ENCODE peak calls at places on chromosomes 16 and 17, in eight cellular contexts. One of them, this sample, is unnamed.

GRCh38 chr16:22217890-22218730 is 12.0 kb downstream of the EEF2K start:
- DNase-seq in breast epithelium: no peak
- DNase-seq in left ventricle myocardium inferior: peak
- DNase-seq in Calu3: no peak
- DNase-seq in CD8-positive, alpha-beta T cell: peak
- DNase-seq in hepatocyte: no peak
- DNase-seq in dorsolateral prefrontal cortex: no peak
- DNase-seq in cardiac fibroblast: no peak
- DNase-seq in this sample: no peak

GRCh38 chr17:46971647-46972300 is 7.3 kb downstream of the RPRML start:
- DNase-seq in breast epithelium: no peak
- DNase-seq in left ventricle myocardium inferior: no peak
- DNase-seq in Calu3: no peak
- DNase-seq in CD8-positive, alpha-beta T cell: no peak
- DNase-seq in hepatocyte: no peak
- DNase-seq in dorsolateral prefrontal cortex: no peak
- DNase-seq in cardiac fibroblast: no peak
- DNase-seq in this sample: no peak

GRCh38 chr17:41366070-41366469 is 3.5 kb downstream of the KRT33B start:
- DNase-seq in breast epithelium: no peak
- DNase-seq in left ventricle myocardium inferior: no peak
- DNase-seq in Calu3: no peak
- DNase-seq in CD8-positive, alpha-beta T cell: no peak
- DNase-seq in hepatocyte: no peak
- DNase-seq in dorsolateral prefrontal cortex: no peak
- DNase-seq in cardiac fibroblast: no peak
- DNase-seq in this sample: no peak

GRCh38 chr17:40511667-40512221 is 10.3 kb upstream of the TNS4 start:
- DNase-seq in breast epithelium: no peak
- DNase-seq in left ventricle myocardium inferior: no peak
- DNase-seq in Calu3: no peak
- DNase-seq in CD8-positive, alpha-beta T cell: no peak
- DNase-seq in hepatocyte: no peak
- DNase-seq in dorsolateral prefrontal cortex: no peak
- DNase-seq in cardiac fibroblast: no peak
- DNase-seq in this sample: no peak

GRCh38 chr17:3913531-3914318 is 2.5 kb downstream of the P2RX1 start:
- DNase-seq in breast epithelium: peak
- DNase-seq in left ventricle myocardium inferior: peak
- DNase-seq in Calu3: peak
- DNase-seq in CD8-positive, alpha-beta T cell: peak
- DNase-seq in hepatocyte: peak
- DNase-seq in dorsolateral prefrontal cortex: peak
- DNase-seq in cardiac fibroblast: peak
- DNase-seq in this sample: no peak

GRCh38 chr16:89330177-89330856 is 112.8 kb downstream of the ZNF778 start:
- DNase-seq in breast epithelium: no peak
- DNase-seq in left ventricle myocardium inferior: peak
- DNase-seq in Calu3: peak
- DNase-seq in CD8-positive, alpha-beta T cell: peak
- DNase-seq in hepatocyte: no peak
- DNase-seq in dorsolateral prefrontal cortex: no peak
- DNase-seq in cardiac fibroblast: peak
- DNase-seq in this sample: no peak

GRCh38 chr16:77816293-77816692 is 27.9 kb downstream of the VAT1L start:
- DNase-seq in breast epithelium: no peak
- DNase-seq in left ventricle myocardium inferior: no peak
- DNase-seq in Calu3: no peak
- DNase-seq in CD8-positive, alpha-beta T cell: no peak
- DNase-seq in hepatocyte: no peak
- DNase-seq in dorsolateral prefrontal cortex: no peak
- DNase-seq in cardiac fibroblast: peak
- DNase-seq in this sample: no peak

GRCh38 chr17:330993-331701 is 21.5 kb downstream of the RPH3AL start:
- DNase-seq in breast epithelium: no peak
- DNase-seq in left ventricle myocardium inferior: peak
- DNase-seq in Calu3: no peak
- DNase-seq in CD8-positive, alpha-beta T cell: peak
- DNase-seq in hepatocyte: no peak
- DNase-seq in dorsolateral prefrontal cortex: peak
- DNase-seq in cardiac fibroblast: no peak
- DNase-seq in this sample: no peak

GRCh38 chr17:4895676-4896331 is 3.5 kb upstream of the C17orf107 start:
- DNase-seq in breast epithelium: no peak
- DNase-seq in left ventricle myocardium inferior: no peak
- DNase-seq in Calu3: no peak
- DNase-seq in CD8-positive, alpha-beta T cell: no peak
- DNase-seq in hepatocyte: no peak
- DNase-seq in dorsolateral prefrontal cortex: no peak
- DNase-seq in cardiac fibroblast: no peak
- DNase-seq in this sample: no peak

GRCh38 chr16:74025-74424 is 1.6 kb upstream of the RHBDF1 start:
- DNase-seq in breast epithelium: no peak
- DNase-seq in left ventricle myocardium inferior: peak
- DNase-seq in Calu3: no peak
- DNase-seq in CD8-positive, alpha-beta T cell: no peak
- DNase-seq in hepatocyte: no peak
- DNase-seq in dorsolateral prefrontal cortex: no peak
- DNase-seq in cardiac fibroblast: no peak
- DNase-seq in this sample: no peak

GRCh38 chr16:15855704-15856003 is 1.2 kb downstream of the MYH11 start:
- DNase-seq in breast epithelium: no peak
- DNase-seq in left ventricle myocardium inferior: no peak
- DNase-seq in Calu3: no peak
- DNase-seq in CD8-positive, alpha-beta T cell: no peak
- DNase-seq in hepatocyte: no peak
- DNase-seq in dorsolateral prefrontal cortex: no peak
- DNase-seq in cardiac fibroblast: no peak
- DNase-seq in this sample: no peak

GRCh38 chr17:49353607-49354006 is 8.4 kb downstream of the ZNF652 start:
- DNase-seq in breast epithelium: no peak
- DNase-seq in left ventricle myocardium inferior: no peak
- DNase-seq in Calu3: no peak
- DNase-seq in CD8-positive, alpha-beta T cell: no peak
- DNase-seq in hepatocyte: no peak
- DNase-seq in dorsolateral prefrontal cortex: no peak
- DNase-seq in cardiac fibroblast: no peak
- DNase-seq in this sample: no peak

GRCh38 chr16:2691491-2692248 is 9.3 kb downstream of the KCTD5 start:
- DNase-seq in breast epithelium: no peak
- DNase-seq in left ventricle myocardium inferior: peak
- DNase-seq in Calu3: no peak
- DNase-seq in CD8-positive, alpha-beta T cell: no peak
- DNase-seq in hepatocyte: no peak
- DNase-seq in dorsolateral prefrontal cortex: peak
- DNase-seq in cardiac fibroblast: no peak
- DNase-seq in this sample: peak

GRCh38 chr17:49700956-49701355 is 6.8 kb downstream of the SLC35B1 start:
- DNase-seq in breast epithelium: no peak
- DNase-seq in left ventricle myocardium inferior: no peak
- DNase-seq in Calu3: no peak
- DNase-seq in CD8-positive, alpha-beta T cell: no peak
- DNase-seq in hepatocyte: no peak
- DNase-seq in dorsolateral prefrontal cortex: no peak
- DNase-seq in cardiac fibroblast: no peak
- DNase-seq in this sample: no peak

GRCh38 chr16:30335598-30336474 is 19.3 kb downstream of the CD2BP2 start:
- DNase-seq in breast epithelium: no peak
- DNase-seq in left ventricle myocardium inferior: no peak
- DNase-seq in Calu3: peak
- DNase-seq in CD8-positive, alpha-beta T cell: no peak
- DNase-seq in hepatocyte: peak
- DNase-seq in dorsolateral prefrontal cortex: peak
- DNase-seq in cardiac fibroblast: peak
- DNase-seq in this sample: no peak

GRCh38 chr17:44948315-44948795 is 782 bp upstream of the KIF18B start:
- DNase-seq in breast epithelium: no peak
- DNase-seq in left ventricle myocardium inferior: no peak
- DNase-seq in Calu3: no peak
- DNase-seq in CD8-positive, alpha-beta T cell: no peak
- DNase-seq in hepatocyte: no peak
- DNase-seq in dorsolateral prefrontal cortex: no peak
- DNase-seq in cardiac fibroblast: no peak
- DNase-seq in this sample: no peak

GRCh38 chr17:75619506-75620431 is 13.5 kb upstream of the SMIM5 start:
- DNase-seq in breast epithelium: no peak
- DNase-seq in left ventricle myocardium inferior: peak
- DNase-seq in Calu3: peak
- DNase-seq in CD8-positive, alpha-beta T cell: no peak
- DNase-seq in hepatocyte: no peak
- DNase-seq in dorsolateral prefrontal cortex: peak
- DNase-seq in cardiac fibroblast: peak
- DNase-seq in this sample: no peak
- TF ChIP-seq CTCF in breast epithelium: no peak
- TF ChIP-seq CTCF in left ventricle myocardium inferior: peak
- TF ChIP-seq CTCF in Calu3: peak
- TF ChIP-seq CTCF in CD8-positive, alpha-beta T cell: no peak
- TF ChIP-seq CTCF in hepatocyte: peak
- TF ChIP-seq CTCF in dorsolateral prefrontal cortex: no peak
- TF ChIP-seq CTCF in cardiac fibroblast: peak
- TF ChIP-seq CTCF in this sample: peak

GRCh38 chr16:49837673-49838360 is 18.1 kb downstream of the ZNF423 start:
- DNase-seq in breast epithelium: no peak
- DNase-seq in left ventricle myocardium inferior: no peak
- DNase-seq in Calu3: no peak
- DNase-seq in CD8-positive, alpha-beta T cell: no peak
- DNase-seq in hepatocyte: no peak
- DNase-seq in dorsolateral prefrontal cortex: no peak
- DNase-seq in cardiac fibroblast: no peak
- DNase-seq in this sample: no peak
- TF ChIP-seq CTCF in breast epithelium: no peak
- TF ChIP-seq CTCF in left ventricle myocardium inferior: no peak
- TF ChIP-seq CTCF in Calu3: no peak
- TF ChIP-seq CTCF in CD8-positive, alpha-beta T cell: no peak
- TF ChIP-seq CTCF in hepatocyte: no peak
- TF ChIP-seq CTCF in dorsolateral prefrontal cortex: no peak
- TF ChIP-seq CTCF in cardiac fibroblast: no peak
- TF ChIP-seq CTCF in this sample: no peak

DNA sequence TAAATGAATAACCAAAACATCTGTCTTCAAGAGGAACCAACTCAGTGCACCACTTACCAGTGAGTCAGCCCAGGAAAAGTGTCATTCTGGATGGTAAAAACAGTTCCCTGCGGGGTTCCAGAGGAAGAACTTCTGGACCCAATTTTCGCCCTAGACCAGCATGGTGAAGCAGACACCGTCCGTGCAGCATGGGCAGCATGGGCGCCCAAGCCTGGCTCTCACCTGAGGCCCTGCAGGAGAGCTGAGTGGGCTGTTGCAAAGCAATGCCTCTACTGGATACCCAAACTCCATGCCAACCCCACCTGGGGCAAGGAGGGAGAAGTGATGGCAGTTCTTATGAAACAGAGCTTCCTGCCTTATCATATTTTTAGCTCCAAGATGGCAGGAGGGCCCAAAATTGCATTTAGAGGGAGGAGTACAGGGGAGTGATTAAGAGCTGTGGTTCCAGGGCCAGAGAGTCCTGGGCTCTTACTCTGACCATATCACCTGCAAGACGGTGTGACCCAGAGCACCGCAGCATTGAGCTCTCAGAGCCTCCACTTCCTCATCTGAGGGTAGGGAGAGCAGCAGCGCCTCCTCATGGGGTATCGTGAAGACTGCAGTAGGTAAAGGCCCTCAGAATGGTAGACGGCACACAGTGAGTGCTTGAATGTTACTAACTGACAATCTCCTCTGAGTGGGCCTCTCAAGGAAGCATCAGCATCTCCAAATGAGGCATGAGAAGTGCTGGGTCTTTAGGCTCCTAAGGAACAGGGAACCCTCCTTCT is 16.6 kb upstream of the INPP5K start:
- DNase-seq in breast epithelium: no peak
- DNase-seq in left ventricle myocardium inferior: no peak
- DNase-seq in Calu3: no peak
- DNase-seq in CD8-positive, alpha-beta T cell: peak
- DNase-seq in hepatocyte: no peak
- DNase-seq in dorsolateral prefrontal cortex: no peak
- DNase-seq in cardiac fibroblast: peak
- DNase-seq in this sample: no peak
- TF ChIP-seq CTCF in breast epithelium: no peak
- TF ChIP-seq CTCF in left ventricle myocardium inferior: peak
- TF ChIP-seq CTCF in Calu3: no peak
- TF ChIP-seq CTCF in CD8-positive, alpha-beta T cell: peak
- TF ChIP-seq CTCF in hepatocyte: no peak
- TF ChIP-seq CTCF in dorsolateral prefrontal cortex: no peak
- TF ChIP-seq CTCF in cardiac fibroblast: peak
- TF ChIP-seq CTCF in this sample: no peak

GRCh38 chr17:9020096-9020823 is 1.1 kb upstream of the NTN1 start:
- DNase-seq in breast epithelium: no peak
- DNase-seq in left ventricle myocardium inferior: no peak
- DNase-seq in Calu3: no peak
- DNase-seq in CD8-positive, alpha-beta T cell: no peak
- DNase-seq in hepatocyte: no peak
- DNase-seq in dorsolateral prefrontal cortex: no peak
- DNase-seq in cardiac fibroblast: no peak
- DNase-seq in this sample: no peak

GRCh38 chr17:9020824-9021157 is 519 bp upstream of the NTN1 start:
- DNase-seq in breast epithelium: no peak
- DNase-seq in left ventricle myocardium inferior: no peak
- DNase-seq in Calu3: no peak
- DNase-seq in CD8-positive, alpha-beta T cell: no peak
- DNase-seq in hepatocyte: no peak
- DNase-seq in dorsolateral prefrontal cortex: no peak
- DNase-seq in cardiac fibroblast: no peak
- DNase-seq in this sample: no peak

GRCh38 chr17:9021985-9022552 is 759 bp downstream of the NTN1 start:
- DNase-seq in breast epithelium: no peak
- DNase-seq in left ventricle myocardium inferior: peak
- DNase-seq in Calu3: no peak
- DNase-seq in CD8-positive, alpha-beta T cell: no peak
- DNase-seq in hepatocyte: peak
- DNase-seq in dorsolateral prefrontal cortex: no peak
- DNase-seq in cardiac fibroblast: peak
- DNase-seq in this sample: no peak

GRCh38 chr17:9022553-9023388 is 1.5 kb downstream of the NTN1 start:
- DNase-seq in breast epithelium: no peak
- DNase-seq in left ventricle myocardium inferior: peak
- DNase-seq in Calu3: no peak
- DNase-seq in CD8-positive, alpha-beta T cell: no peak
- DNase-seq in hepatocyte: peak
- DNase-seq in dorsolateral prefrontal cortex: no peak
- DNase-seq in cardiac fibroblast: peak
- DNase-seq in this sample: no peak

DNA sequence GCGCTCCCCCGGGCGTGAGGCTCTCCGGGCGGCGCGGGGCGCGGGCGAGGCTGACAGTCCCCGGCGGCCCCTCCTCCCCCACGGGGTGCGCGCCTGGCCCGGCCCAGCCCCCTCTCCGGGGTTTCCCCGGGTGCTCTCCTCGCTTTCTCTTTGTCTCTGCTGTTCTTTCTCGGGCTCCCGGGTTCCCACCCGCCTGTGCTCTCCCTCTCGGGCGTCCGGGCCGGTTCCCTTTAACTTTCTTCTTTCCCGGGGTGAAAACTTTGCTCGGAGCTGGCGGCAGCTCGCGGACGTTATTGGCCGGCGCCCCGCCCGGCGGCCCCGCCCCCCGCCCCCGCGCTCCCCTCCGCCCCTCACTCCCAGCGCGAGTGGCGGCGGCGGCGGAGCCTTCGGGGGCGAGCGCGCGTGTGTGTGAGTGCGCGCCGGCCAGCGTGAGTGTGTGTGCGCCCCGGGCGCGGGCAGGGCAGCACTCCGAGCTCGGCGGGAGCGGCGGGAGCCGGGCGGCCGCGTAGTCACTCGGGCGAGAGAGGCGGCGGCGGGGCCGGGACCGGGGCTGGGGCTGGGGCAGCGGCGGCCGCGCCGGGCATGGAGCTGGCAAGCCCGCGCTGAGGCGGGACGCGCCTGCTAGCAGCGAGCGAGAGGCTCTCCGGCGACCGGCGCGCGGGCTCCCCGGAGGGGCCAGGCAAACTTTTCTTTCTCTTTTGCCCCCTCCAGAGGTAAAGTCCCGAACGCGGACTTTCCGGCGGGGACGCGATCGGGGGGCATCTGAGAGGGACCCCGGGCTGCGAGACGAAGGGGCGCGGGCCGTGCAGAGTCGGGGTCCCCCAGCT is at the start of gene NTN1:
- DNase-seq in breast epithelium: no peak
- DNase-seq in left ventricle myocardium inferior: peak
- DNase-seq in Calu3: no peak
- DNase-seq in CD8-positive, alpha-beta T cell: peak
- DNase-seq in hepatocyte: peak
- DNase-seq in dorsolateral prefrontal cortex: no peak
- DNase-seq in cardiac fibroblast: peak
- DNase-seq in this sample: no peak
- TF ChIP-seq CTCF in breast epithelium: no peak
- TF ChIP-seq CTCF in left ventricle myocardium inferior: no peak
- TF ChIP-seq CTCF in Calu3: no peak
- TF ChIP-seq CTCF in CD8-positive, alpha-beta T cell: no peak
- TF ChIP-seq CTCF in hepatocyte: no peak
- TF ChIP-seq CTCF in dorsolateral prefrontal cortex: no peak
- TF ChIP-seq CTCF in cardiac fibroblast: no peak
- TF ChIP-seq CTCF in this sample: no peak

This sample was measured in LNCaP clone FGC.